ENCODE peak calls at places on chromosomes 1 and 21, in six cellular contexts. One of them, this sample, is unnamed.

GRCh38 chr1:42837742-42838141 is 8.7 kb upstream of the ZNF691 start:
- DNase-seq in IMR-90: no peak
- DNase-seq in H1: no peak
- DNase-seq in neuronal stem cell: no peak
- DNase-seq in H9: no peak
- DNase-seq in trophoblast cell: no peak
- DNase-seq in this sample: no peak

GRCh38 chr21:45269861-45270260 is 17.8 kb downstream of the POFUT2 start:
- DNase-seq in IMR-90: no peak
- DNase-seq in trophoblast cell: no peak
- DNase-seq in H1: no peak
- DNase-seq in H9: peak
- DNase-seq in neuronal stem cell: no peak
- DNase-seq in this sample: no peak

GRCh38 chr1:247453256-247453655 is 4.6 kb downstream of the OR2B11 start:
- DNase-seq in trophoblast cell: peak
- DNase-seq in H9: no peak
- DNase-seq in neuronal stem cell: no peak
- DNase-seq in IMR-90: no peak
- DNase-seq in H1: no peak
- DNase-seq in this sample: no peak

GRCh38 chr21:33202464-33203363 is 27.0 kb upstream of the IFNAR2 start:
- DNase-seq in IMR-90: no peak
- DNase-seq in H1: no peak
- DNase-seq in trophoblast cell: peak
- DNase-seq in neuronal stem cell: no peak
- DNase-seq in H9: no peak
- DNase-seq in this sample: no peak

GRCh38 chr1:209370616-209371015 is 212.9 kb upstream of the CAMK1G start:
- DNase-seq in IMR-90: no peak
- DNase-seq in neuronal stem cell: no peak
- DNase-seq in H9: no peak
- DNase-seq in H1: no peak
- DNase-seq in trophoblast cell: no peak
- DNase-seq in this sample: no peak

GRCh38 chr1:46623733-46624695 is 7.4 kb upstream of the MOB3C start:
- DNase-seq in neuronal stem cell: no peak
- DNase-seq in IMR-90: peak
- DNase-seq in H1: no peak
- DNase-seq in trophoblast cell: no peak
- DNase-seq in H9: no peak
- DNase-seq in this sample: peak

GRCh38 chr1:54927475-54928240 is 40.7 kb upstream of the DHCR24 start:
- DNase-seq in trophoblast cell: no peak
- DNase-seq in IMR-90: peak
- DNase-seq in neuronal stem cell: no peak
- DNase-seq in H9: no peak
- DNase-seq in H1: no peak
- DNase-seq in this sample: peak

GRCh38 chr1:59699227-59699847 is 115.4 kb upstream of the HOOK1 start:
- DNase-seq in H9: no peak
- DNase-seq in trophoblast cell: no peak
- DNase-seq in neuronal stem cell: no peak
- DNase-seq in H1: no peak
- DNase-seq in IMR-90: peak
- DNase-seq in this sample: peak

GRCh38 chr1:91608876-91609275 is 108.2 kb downstream of the CDC7 start:
- DNase-seq in H1: no peak
- DNase-seq in trophoblast cell: peak
- DNase-seq in IMR-90: peak
- DNase-seq in H9: no peak
- DNase-seq in neuronal stem cell: no peak
- DNase-seq in this sample: peak

GRCh38 chr1:197320991-197321531 is 53.0 kb downstream of the CRB1 start:
- DNase-seq in trophoblast cell: no peak
- DNase-seq in H9: no peak
- DNase-seq in IMR-90: peak
- DNase-seq in H1: no peak
- DNase-seq in neuronal stem cell: no peak
- DNase-seq in this sample: no peak
- H3K4me2 ChIP-seq in trophoblast cell: no peak
- H3K4me2 ChIP-seq in H9: no peak
- H3K4me2 ChIP-seq in IMR-90: no peak
- H3K4me2 ChIP-seq in H1: no peak
- H3K4me2 ChIP-seq in neuronal stem cell: no peak
- H3K4me2 ChIP-seq in this sample: no peak

GRCh38 chr1:227343727-227344551 is 25.6 kb upstream of the CDC42BPA start:
- DNase-seq in H1: no peak
- DNase-seq in trophoblast cell: no peak
- DNase-seq in neuronal stem cell: no peak
- DNase-seq in H9: no peak
- DNase-seq in IMR-90: peak
- DNase-seq in this sample: peak
- H2AFZ ChIP-seq in H1: no peak
- H2AFZ ChIP-seq in trophoblast cell: no peak
- H2AFZ ChIP-seq in neuronal stem cell: peak
- H2AFZ ChIP-seq in H9: no peak
- H2AFZ ChIP-seq in IMR-90: no peak
- H2AFZ ChIP-seq in this sample: no peak

GRCh38 chr1:147840909-147841308 is 61.7 kb upstream of the GJA8 start:
- DNase-seq in neuronal stem cell: no peak
- DNase-seq in H9: peak
- DNase-seq in trophoblast cell: peak
- DNase-seq in IMR-90: peak
- DNase-seq in H1: no peak
- DNase-seq in this sample: no peak

GRCh38 chr1:147834810-147835209 is 67.8 kb upstream of the GJA8 start:
- DNase-seq in H1: no peak
- DNase-seq in IMR-90: no peak
- DNase-seq in trophoblast cell: no peak
- DNase-seq in neuronal stem cell: no peak
- DNase-seq in H9: no peak
- DNase-seq in this sample: no peak

GRCh38 chr1:147834189-147834588 is 68.4 kb upstream of the GJA8 start:
- DNase-seq in trophoblast cell: no peak
- DNase-seq in H9: no peak
- DNase-seq in IMR-90: no peak
- DNase-seq in neuronal stem cell: no peak
- DNase-seq in H1: no peak
- DNase-seq in this sample: no peak

GRCh38 chr1:147837129-147837776 is 65.3 kb upstream of the GJA8 start:
- DNase-seq in trophoblast cell: peak
- DNase-seq in H9: peak
- DNase-seq in H1: peak
- DNase-seq in neuronal stem cell: no peak
- DNase-seq in IMR-90: no peak
- DNase-seq in this sample: no peak

GRCh38 chr1:147837845-147838363 is 64.7 kb upstream of the GJA8 start:
- DNase-seq in trophoblast cell: no peak
- DNase-seq in H1: no peak
- DNase-seq in H9: no peak
- DNase-seq in IMR-90: no peak
- DNase-seq in neuronal stem cell: no peak
- DNase-seq in this sample: no peak
- H3K4ac ChIP-seq in trophoblast cell: no peak
- H3K4ac ChIP-seq in H1: peak
- H3K4ac ChIP-seq in H9: no peak
- H3K4ac ChIP-seq in IMR-90: no peak
- H3K4ac ChIP-seq in neuronal stem cell: no peak
- H3K4ac ChIP-seq in this sample: no peak

GRCh38 chr1:2212542-2213491 is 15.3 kb upstream of the SKI start:
- DNase-seq in trophoblast cell: peak
- DNase-seq in H1: peak
- DNase-seq in neuronal stem cell: peak
- DNase-seq in H9: peak
- DNase-seq in IMR-90: peak
- DNase-seq in this sample: peak
- H3K4me2 ChIP-seq in trophoblast cell: peak
- H3K4me2 ChIP-seq in H1: peak
- H3K4me2 ChIP-seq in neuronal stem cell: peak
- H3K4me2 ChIP-seq in H9: peak
- H3K4me2 ChIP-seq in IMR-90: peak
- H3K4me2 ChIP-seq in this sample: peak

DNA sequence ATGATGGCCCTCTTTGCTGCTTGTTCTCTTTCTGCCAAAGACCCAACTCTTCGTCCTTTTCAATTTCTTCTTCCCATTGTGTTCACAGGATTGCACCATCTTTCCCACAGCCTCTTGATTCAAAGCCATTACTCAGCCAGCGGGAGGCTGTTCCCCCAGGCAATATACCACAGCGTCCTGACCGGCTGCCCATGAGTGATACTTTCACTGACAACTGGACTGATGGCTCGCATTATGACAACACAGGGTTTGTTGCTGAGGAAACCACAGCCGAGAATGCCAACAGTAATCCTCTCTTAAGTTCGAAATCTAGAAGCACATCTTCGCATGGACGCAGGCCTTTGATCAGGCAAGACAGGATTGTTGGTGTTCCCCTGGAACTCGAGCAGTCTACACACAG is 167.4 kb downstream of the LRRC40 start:
- DNase-seq in IMR-90: no peak
- DNase-seq in trophoblast cell: peak
- DNase-seq in H1: no peak
- DNase-seq in H9: peak
- DNase-seq in neuronal stem cell: no peak
- DNase-seq in this sample: peak
- H2AFZ ChIP-seq in IMR-90: peak
- H2AFZ ChIP-seq in trophoblast cell: no peak
- H2AFZ ChIP-seq in H1: peak
- H2AFZ ChIP-seq in H9: peak
- H2AFZ ChIP-seq in neuronal stem cell: no peak
- H2AFZ ChIP-seq in this sample: no peak

DNA sequence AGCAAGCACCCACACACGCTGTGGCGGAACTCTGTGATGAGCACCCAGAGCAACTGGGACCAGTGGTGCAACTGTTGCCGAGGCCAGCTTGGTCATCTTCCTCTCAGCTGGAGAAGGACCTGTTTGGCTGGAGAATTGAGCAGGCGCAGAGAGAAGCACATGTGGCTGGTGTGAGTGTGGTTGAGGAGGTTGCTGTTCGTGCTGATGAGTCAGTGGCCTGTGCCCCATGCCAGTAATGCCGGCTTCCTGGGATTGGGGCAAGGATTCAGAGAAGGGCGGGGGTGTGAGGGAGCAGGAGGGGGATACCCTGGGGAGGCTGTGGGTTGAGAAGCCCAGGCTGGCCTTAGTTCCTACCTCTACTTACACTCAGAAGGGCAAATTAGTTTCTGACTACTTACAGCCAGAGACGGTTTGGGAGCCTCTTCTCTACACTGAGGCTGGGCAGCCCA is 57.5 kb upstream of the EPS8L3 start:
- DNase-seq in H1: no peak
- DNase-seq in trophoblast cell: peak
- DNase-seq in neuronal stem cell: no peak
- DNase-seq in IMR-90: peak
- DNase-seq in H9: peak
- DNase-seq in this sample: peak
- H3K4ac ChIP-seq in H1: no peak
- H3K4ac ChIP-seq in trophoblast cell: no peak
- H3K4ac ChIP-seq in neuronal stem cell: no peak
- H3K4ac ChIP-seq in IMR-90: peak
- H3K4ac ChIP-seq in H9: no peak
- H3K4ac ChIP-seq in this sample: peak

This sample was measured in mesenchymal stem cell.